ENCODE peak calls at places on chromosomes 13 and 19, in nine cellular contexts. S is heart left ventricle; Z is psoas muscle; R is naive B cell; O is effector memory CD8-positive, alpha-beta T cell; L is heart right ventricle; N is body of pancreas; E is activated CD8-positive, alpha-beta T cell treated with anti-CD3 and anti-CD28 coated beads for 36 hours; C is WTC11. T is an unnamed sample.

GRCh38 chr19:1361601-1362384 is 21.9 kb upstream of the NDUFS7 start:
- ATAC-seq in E (no peak), Z (no peak), S (peak), N (no peak), C (no peak), O (no peak), R (no peak), L (no peak), T (no peak)

GRCh38 chr13:51068501-51068900 is 42.6 kb downstream of the C13orf42 start:
- ATAC-seq in S (no peak), N (no peak), R (no peak), L (no peak), O (no peak), Z (no peak), E (no peak), C (no peak), T (no peak)

GRCh38 chr13:66665991-66666390 is 564.1 kb downstream of the PCDH9 start:
- ATAC-seq in C (peak), L (no peak), Z (peak), O (no peak), R (no peak), E (no peak), S (no peak), N (no peak), T (no peak)

GRCh38 chr13:42028113-42028799 is 20.2 kb upstream of the DGKH start:
- ATAC-seq in R (no peak), E (no peak), Z (no peak), L (no peak), S (no peak), N (no peak), C (no peak), O (no peak), T (no peak)

GRCh38 chr19:58450836-58451357 is 525 bp upstream of the ZNF324B start:
- ATAC-seq in O (peak), L (no peak), N (peak), S (no peak), R (no peak), E (no peak), Z (no peak), C (peak), T (no peak)

GRCh38 chr13:65940720-65941119 is 1289.4 kb downstream of the PCDH9 start:
- ATAC-seq in S (peak), N (no peak), R (no peak), L (peak), E (no peak), C (no peak), Z (no peak), O (no peak), T (no peak)

GRCh38 chr19:1183543-1184172 is 9.6 kb upstream of the SBNO2 start:
- ATAC-seq in S (no peak), L (no peak), O (no peak), E (no peak), R (no peak), N (peak), Z (peak), C (no peak), T (no peak)

GRCh38 chr19:45753548-45753947 is 15.5 kb downstream of the SIX5 start:
- ATAC-seq in S (no peak), C (peak), O (no peak), R (no peak), N (no peak), L (no peak), Z (no peak), E (no peak), T (no peak)

GRCh38 chr13:90416938-90417337 is 930.5 kb upstream of the MIR17HG start:
- ATAC-seq in C (no peak), Z (no peak), N (no peak), O (no peak), R (no peak), S (no peak), E (no peak), L (no peak), T (no peak)

GRCh38 chr13:89027694-89028306 is 1356.6 kb downstream of the SLITRK5 start:
- ATAC-seq in S (no peak), E (no peak), N (no peak), O (no peak), Z (no peak), L (no peak), C (no peak), R (no peak), T (no peak)

GRCh38 chr19:1275976-1276619 is 768 bp downstream of the FAM174C start:
- ATAC-seq in C (no peak), O (no peak), L (peak), E (no peak), N (no peak), R (no peak), S (peak), Z (no peak), T (no peak)

GRCh38 chr19:30123109-30123508 is 181.1 kb downstream of the URI1 start:
- ATAC-seq in S (no peak), C (no peak), O (no peak), E (no peak), R (no peak), L (no peak), Z (no peak), N (no peak), T (no peak)

GRCh38 chr13:114194853-114195252 is 15.8 kb downstream of the CFAP97D2 start:
- ATAC-seq in S (no peak), L (no peak), N (no peak), O (peak), Z (no peak), E (peak), R (no peak), C (no peak), T (no peak)

GRCh38 chr19:42396248-42396541 is 6.1 kb upstream of the CNFN start:
- ATAC-seq in Z (peak), E (no peak), L (peak), R (no peak), N (no peak), C (peak), O (no peak), S (peak), T (peak)

GRCh38 chr13:39273953-39274352 is 235.7 kb downstream of the NHLRC3 start:
- ATAC-seq in C (peak), S (peak), E (no peak), O (no peak), Z (no peak), N (no peak), R (no peak), L (no peak), T (no peak)

GRCh38 chr13:27186295-27186694 is 14.7 kb upstream of the USP12 start:
- ATAC-seq in C (no peak), O (no peak), R (no peak), N (no peak), E (no peak), S (no peak), L (no peak), Z (no peak), T (no peak)

GRCh38 chr13:24006520-24007248 is 109.4 kb upstream of the C1QTNF9B start:
- ATAC-seq in O (no peak), S (no peak), E (no peak), Z (no peak), C (peak), N (no peak), R (no peak), L (no peak), T (no peak)

GRCh38 chr19:7482584-7483439 is 6.0 kb downstream of the PEX11G start:
- ATAC-seq in R (peak), O (no peak), S (no peak), Z (no peak), E (peak), L (no peak), C (peak), N (no peak), T (no peak)